ENCODE peak calls at places on chromosome 11, in five cellular contexts. One of them, this sample, is unnamed. For H3K4me1, the result is how much of the 10 kb centered on the place peaks cover.

GRCh38 chr11:78188809-78189724 is at the start of gene USP35:
- DNase-seq in H1: no peak
- DNase-seq in transverse colon: no peak
- DNase-seq in SK-N-SH: no peak
- DNase-seq in A549: no peak
- DNase-seq in this sample: peak

GRCh38 chr11:34565417-34566208 is 52.0 kb upstream of the ELF5 start:
- DNase-seq in A549: peak
- DNase-seq in SK-N-SH: peak
- DNase-seq in transverse colon: no peak
- DNase-seq in H1: peak
- DNase-seq in this sample: no peak

GRCh38 chr11:70675697-70676374 is 277.5 kb downstream of the CTTN start:
- DNase-seq in transverse colon: peak
- DNase-seq in A549: peak
- DNase-seq in SK-N-SH: no peak
- DNase-seq in H1: no peak
- DNase-seq in this sample: no peak

GRCh38 chr11:76455331-76455730 is 10.5 kb downstream of the EMSY start:
- DNase-seq in A549: no peak
- DNase-seq in transverse colon: no peak
- DNase-seq in SK-N-SH: no peak
- DNase-seq in H1: peak
- DNase-seq in this sample: no peak

GRCh38 chr11:74990941-74991340 is 2.2 kb downstream of the NEU3 start:
- DNase-seq in H1: no peak
- DNase-seq in A549: no peak
- DNase-seq in transverse colon: no peak
- DNase-seq in SK-N-SH: no peak
- DNase-seq in this sample: no peak

GRCh38 chr11:82003671-82004148 is 730.0 kb downstream of the FAM181B start:
- DNase-seq in transverse colon: no peak
- DNase-seq in A549: no peak
- DNase-seq in H1: no peak
- DNase-seq in SK-N-SH: no peak
- DNase-seq in this sample: no peak

GRCh38 chr11:65427691-65428577 is 5.3 kb downstream of the NEAT1 start:
- DNase-seq in SK-N-SH: no peak
- DNase-seq in H1: no peak
- DNase-seq in A549: peak
- DNase-seq in transverse colon: peak
- DNase-seq in this sample: peak

GRCh38 chr11:62477927-62478326 is 59.1 kb downstream of the SCGB1A1 start:
- DNase-seq in SK-N-SH: no peak
- DNase-seq in transverse colon: no peak
- DNase-seq in H1: no peak
- DNase-seq in A549: no peak
- DNase-seq in this sample: no peak

GRCh38 chr11:112255075-112255739 is 5.5 kb downstream of the PLET1 start:
- DNase-seq in A549: no peak
- DNase-seq in transverse colon: no peak
- DNase-seq in SK-N-SH: no peak
- DNase-seq in H1: no peak
- DNase-seq in this sample: no peak

GRCh38 chr11:15875393-15875792 is 481.0 kb downstream of the SOX6 start:
- DNase-seq in SK-N-SH: no peak
- DNase-seq in transverse colon: no peak
- DNase-seq in H1: no peak
- DNase-seq in A549: no peak
- DNase-seq in this sample: no peak

GRCh38 chr11:133946541-133947297 is 10.0 kb downstream of the IGSF9B start:
- DNase-seq in H1: no peak
- DNase-seq in SK-N-SH: peak
- DNase-seq in transverse colon: no peak
- DNase-seq in A549: no peak
- DNase-seq in this sample: no peak

GRCh38 chr11:131037873-131038272 is 121.6 kb upstream of the SNX19 start:
- DNase-seq in H1: no peak
- DNase-seq in A549: no peak
- DNase-seq in SK-N-SH: no peak
- DNase-seq in transverse colon: no peak
- DNase-seq in this sample: no peak

GRCh38 chr11:110858556-110858921 is 146.3 kb upstream of the ARHGAP20 start:
- DNase-seq in SK-N-SH: no peak
- DNase-seq in transverse colon: peak
- DNase-seq in A549: no peak
- DNase-seq in H1: no peak
- DNase-seq in this sample: peak

DNA sequence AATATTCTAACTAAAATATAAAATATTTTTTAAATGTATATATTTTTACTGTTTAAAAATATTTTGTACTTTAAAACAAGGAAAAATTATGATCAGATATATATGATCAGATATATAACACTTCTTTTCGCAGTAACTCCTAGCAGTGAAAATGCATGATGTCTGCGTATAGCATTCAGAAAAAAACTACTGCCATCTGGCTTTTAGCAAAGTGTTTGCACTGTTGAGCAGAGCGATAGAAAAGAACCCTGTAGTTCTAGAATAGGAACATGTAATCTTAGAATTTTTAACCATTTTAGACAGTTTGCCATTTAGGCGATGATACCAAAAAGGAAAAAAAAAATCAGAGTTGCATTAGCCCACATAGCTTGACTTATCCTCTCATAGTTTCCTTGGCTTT is 370.4 kb upstream of the ANO3 start:
- DNase-seq in H1: no peak
- DNase-seq in SK-N-SH: no peak
- DNase-seq in transverse colon: no peak
- DNase-seq in A549: no peak
- DNase-seq in this sample: no peak
- TF ChIP-seq CTCF in H1: no peak
- TF ChIP-seq CTCF in SK-N-SH: peak
- TF ChIP-seq CTCF in transverse colon: peak
- TF ChIP-seq CTCF in A549: no peak
- TF ChIP-seq CTCF in this sample: no peak

GRCh38 chr11:47511927-47512326 is 41.0 kb downstream of the CELF1 start:
- DNase-seq in transverse colon: no peak
- DNase-seq in SK-N-SH: no peak
- DNase-seq in H1: no peak
- DNase-seq in A549: no peak
- DNase-seq in this sample: no peak
- H3K4me1 ChIP-seq in transverse colon: half or more
- H3K4me1 ChIP-seq in SK-N-SH: half or more
- H3K4me1 ChIP-seq in H1: under half
- H3K4me1 ChIP-seq in A549: half or more
- H3K4me1 ChIP-seq in this sample: half or more

DNA sequence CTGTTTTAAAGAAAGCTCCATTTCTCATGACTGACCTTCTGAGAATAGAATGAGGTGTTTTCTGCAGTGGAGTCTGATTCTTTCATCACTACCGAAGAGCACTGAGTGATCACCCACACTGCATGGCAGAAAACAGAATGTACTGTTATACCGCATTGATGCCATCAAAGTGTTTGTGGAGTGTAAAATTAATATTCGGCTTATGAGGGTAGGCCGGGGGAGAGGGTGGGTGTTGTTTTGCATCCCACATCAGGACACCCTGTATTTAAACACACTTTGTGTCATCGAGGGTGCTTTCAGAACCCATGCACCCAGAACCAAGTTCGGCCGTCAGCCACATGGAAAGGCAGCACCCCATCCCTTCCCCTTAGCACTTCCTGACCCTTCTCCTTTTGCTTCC is 41.3 kb upstream of the ETS1 start:
- DNase-seq in transverse colon: no peak
- DNase-seq in A549: no peak
- DNase-seq in SK-N-SH: no peak
- DNase-seq in H1: no peak
- DNase-seq in this sample: no peak
- TF ChIP-seq EP300 in transverse colon: peak
- TF ChIP-seq EP300 in A549: no peak
- TF ChIP-seq EP300 in SK-N-SH: no peak
- TF ChIP-seq EP300 in H1: no peak
- TF ChIP-seq EP300 in this sample: no peak

DNA sequence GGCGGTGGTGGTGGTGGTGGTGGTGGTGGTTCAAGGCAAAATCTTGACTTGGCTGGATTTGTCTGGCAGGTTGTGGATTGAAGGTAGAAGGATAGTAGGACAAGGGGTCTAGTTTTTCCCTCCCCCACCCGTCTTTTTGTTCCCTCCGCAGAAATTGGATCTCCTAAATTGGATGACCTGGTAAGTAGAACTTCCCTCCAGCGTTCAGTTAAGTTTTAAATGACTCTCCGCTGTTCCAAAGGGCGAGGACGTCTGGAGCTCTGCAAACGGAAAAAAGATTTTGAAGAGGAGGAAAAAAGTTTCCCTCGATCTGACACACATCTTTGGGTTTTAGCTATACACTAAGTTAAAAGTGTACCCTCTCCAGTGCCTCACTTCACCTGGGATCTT is 422 bp upstream of the LGR4 start:
- DNase-seq in SK-N-SH: no peak
- DNase-seq in H1: no peak
- DNase-seq in transverse colon: no peak
- DNase-seq in A549: no peak
- DNase-seq in this sample: no peak
- TF ChIP-seq CTCF in SK-N-SH: no peak
- TF ChIP-seq CTCF in H1: no peak
- TF ChIP-seq CTCF in transverse colon: no peak
- TF ChIP-seq CTCF in A549: no peak
- TF ChIP-seq CTCF in this sample: no peak

DNA sequence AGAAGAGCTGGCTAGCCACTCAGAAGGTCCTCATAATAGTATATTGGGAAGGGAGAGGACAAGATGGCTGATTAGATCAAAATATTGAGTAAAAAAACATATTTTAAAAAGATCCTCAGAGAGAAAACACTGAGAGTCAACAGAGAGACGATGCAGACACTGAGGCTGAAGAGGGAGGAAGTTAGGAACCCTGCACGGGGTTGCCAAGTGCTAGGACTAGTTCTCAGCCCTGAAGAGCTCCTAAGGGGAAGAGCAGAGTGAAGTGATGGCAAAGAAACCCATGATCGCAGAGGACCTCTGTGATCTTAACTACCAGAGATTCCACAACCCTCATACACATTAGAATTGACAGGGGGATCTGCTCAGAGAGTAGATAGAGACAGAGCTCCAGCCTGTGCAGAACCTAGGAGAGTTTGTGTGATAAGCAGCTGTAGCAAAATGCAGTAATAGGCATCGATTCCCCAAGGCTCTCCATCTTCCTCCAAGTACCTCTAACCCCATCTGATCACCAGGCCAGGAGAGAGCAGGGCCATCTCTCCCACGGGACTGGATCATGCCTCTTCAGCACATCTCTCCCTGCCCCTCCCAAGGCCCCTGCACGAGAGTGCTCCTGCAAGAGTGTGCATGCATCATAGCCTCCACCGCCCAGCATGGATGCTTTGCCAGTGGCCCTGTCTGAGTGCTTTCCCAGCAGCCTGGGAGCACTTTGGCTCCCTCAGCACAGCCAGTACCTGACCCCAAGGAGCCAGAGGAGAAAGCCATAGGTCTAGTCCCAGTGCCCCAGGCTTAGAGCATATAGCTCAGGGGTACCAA is 41.2 kb upstream of the ARL14EP start:
- DNase-seq in SK-N-SH: no peak
- DNase-seq in A549: no peak
- DNase-seq in transverse colon: no peak
- DNase-seq in H1: no peak
- DNase-seq in this sample: no peak
- H3K4me1 ChIP-seq in SK-N-SH: under half
- H3K4me1 ChIP-seq in A549: under half
- H3K4me1 ChIP-seq in transverse colon: under half
- H3K4me1 ChIP-seq in H1: under half
- H3K4me1 ChIP-seq in this sample: under half

GRCh38 chr11:118552341-118552740 is 13.4 kb downstream of the IFT46 start:
- DNase-seq in SK-N-SH: no peak
- DNase-seq in A549: no peak
- DNase-seq in H1: no peak
- DNase-seq in transverse colon: no peak
- DNase-seq in this sample: no peak

GRCh38 chr11:118544647-118545010 is 13.6 kb downstream of the TMEM25 start:
- DNase-seq in transverse colon: no peak
- DNase-seq in SK-N-SH: no peak
- DNase-seq in A549: no peak
- DNase-seq in H1: no peak
- DNase-seq in this sample: no peak

GRCh38 chr11:118544010-118544646 is 13.1 kb downstream of the TMEM25 start:
- DNase-seq in H1: no peak
- DNase-seq in SK-N-SH: no peak
- DNase-seq in A549: no peak
- DNase-seq in transverse colon: no peak
- DNase-seq in this sample: no peak

GRCh38 chr11:118545533-118545932 is 14.5 kb downstream of the TMEM25 start:
- DNase-seq in SK-N-SH: no peak
- DNase-seq in transverse colon: no peak
- DNase-seq in H1: no peak
- DNase-seq in A549: no peak
- DNase-seq in this sample: peak

GRCh38 chr11:118547132-118547531 is 16.1 kb downstream of the TMEM25 start:
- DNase-seq in transverse colon: no peak
- DNase-seq in H1: no peak
- DNase-seq in A549: no peak
- DNase-seq in SK-N-SH: no peak
- DNase-seq in this sample: peak
- TF ChIP-seq EP300 in transverse colon: no peak
- TF ChIP-seq EP300 in H1: no peak
- TF ChIP-seq EP300 in A549: no peak
- TF ChIP-seq EP300 in SK-N-SH: no peak
- TF ChIP-seq EP300 in this sample: no peak

GRCh38 chr11:117316197-117316961 is at the start of gene BACE1:
- DNase-seq in SK-N-SH: peak
- DNase-seq in A549: peak
- DNase-seq in transverse colon: peak
- DNase-seq in H1: peak
- DNase-seq in this sample: peak
- TF ChIP-seq CTCF in SK-N-SH: peak
- TF ChIP-seq CTCF in A549: peak
- TF ChIP-seq CTCF in transverse colon: peak
- TF ChIP-seq CTCF in H1: peak
- TF ChIP-seq CTCF in this sample: no peak

GRCh38 chr11:68120212-68121066 is 749 bp downstream of the CHKA start:
- DNase-seq in H1: no peak
- DNase-seq in transverse colon: peak
- DNase-seq in SK-N-SH: peak
- DNase-seq in A549: no peak
- DNase-seq in this sample: peak
- H3K4me1 ChIP-seq in H1: under half
- H3K4me1 ChIP-seq in transverse colon: half or more
- H3K4me1 ChIP-seq in SK-N-SH: under half
- H3K4me1 ChIP-seq in A549: under half
- H3K4me1 ChIP-seq in this sample: under half

GRCh38 chr11:10878408-10879214 is 20.8 kb upstream of the ZBED5 start:
- DNase-seq in H1: no peak
- DNase-seq in transverse colon: no peak
- DNase-seq in SK-N-SH: peak
- DNase-seq in A549: peak
- DNase-seq in this sample: no peak
- TF ChIP-seq EP300 in H1: no peak
- TF ChIP-seq EP300 in transverse colon: no peak
- TF ChIP-seq EP300 in SK-N-SH: no peak
- TF ChIP-seq EP300 in A549: no peak
- TF ChIP-seq EP300 in this sample: no peak